ENCODE peak calls at places on chromosomes 3 and 15, in eight cellular contexts. One of them, this sample, is unnamed.

GRCh38 chr3:159787794-159788205 is 200.8 kb upstream of the IL12A start:
- DNase-seq in cardiac muscle cell: no peak
- DNase-seq in NCI-H774: no peak
- DNase-seq in psoas muscle: no peak
- DNase-seq in fibroblast of mammary gland: peak; percentile 51
- DNase-seq in NAMALWA: no peak
- DNase-seq in NCI-H1105 treated with DMSO at 0.1 percent for 48 hours: no peak
- DNase-seq in natural killer cell: no peak
- DNase-seq in this sample: no peak

GRCh38 chr3:71488391-71488809 is 95.1 kb downstream of the FOXP1 start:
- DNase-seq in NCI-H1105 treated with DMSO at 0.1 percent for 48 hours: peak; percentile 17
- DNase-seq in NAMALWA: no peak
- DNase-seq in natural killer cell: no peak
- DNase-seq in psoas muscle: no peak
- DNase-seq in fibroblast of mammary gland: no peak
- DNase-seq in cardiac muscle cell: no peak
- DNase-seq in NCI-H774: no peak
- DNase-seq in this sample: no peak

GRCh38 chr3:19348500-19348899 is 200.2 kb downstream of the KCNH8 start:
- DNase-seq in fibroblast of mammary gland: no peak
- DNase-seq in psoas muscle: no peak
- DNase-seq in NCI-H774: no peak
- DNase-seq in NAMALWA: no peak
- DNase-seq in cardiac muscle cell: no peak
- DNase-seq in natural killer cell: no peak
- DNase-seq in NCI-H1105 treated with DMSO at 0.1 percent for 48 hours: no peak
- DNase-seq in this sample: no peak

GRCh38 chr3:72756900-72757299 is 91.3 kb downstream of the SHQ1 start:
- DNase-seq in NCI-H1105 treated with DMSO at 0.1 percent for 48 hours: no peak
- DNase-seq in psoas muscle: no peak
- DNase-seq in NAMALWA: peak; percentile 80
- DNase-seq in NCI-H774: no peak
- DNase-seq in natural killer cell: no peak
- DNase-seq in cardiac muscle cell: no peak
- DNase-seq in fibroblast of mammary gland: no peak
- DNase-seq in this sample: no peak

GRCh38 chr15:76823903-76824302 is 81.2 kb downstream of the SCAPER start:
- DNase-seq in fibroblast of mammary gland: no peak
- DNase-seq in psoas muscle: no peak
- DNase-seq in natural killer cell: no peak
- DNase-seq in NCI-H1105 treated with DMSO at 0.1 percent for 48 hours: no peak
- DNase-seq in NAMALWA: no peak
- DNase-seq in NCI-H774: no peak
- DNase-seq in cardiac muscle cell: no peak
- DNase-seq in this sample: no peak

GRCh38 chr3:194249323-194250103 is 101.6 kb downstream of the CPN2 start:
- DNase-seq in cardiac muscle cell: no peak
- DNase-seq in psoas muscle: no peak
- DNase-seq in fibroblast of mammary gland: no peak
- DNase-seq in NCI-H1105 treated with DMSO at 0.1 percent for 48 hours: peak; percentile 70
- DNase-seq in NAMALWA: no peak
- DNase-seq in natural killer cell: no peak
- DNase-seq in NCI-H774: no peak
- DNase-seq in this sample: peak; percentile 58

GRCh38 chr3:52237659-52238172 is 1.2 kb downstream of the TWF2 start:
- DNase-seq in natural killer cell: no peak
- DNase-seq in NCI-H774: no peak
- DNase-seq in psoas muscle: peak; percentile 97
- DNase-seq in NCI-H1105 treated with DMSO at 0.1 percent for 48 hours: no peak
- DNase-seq in cardiac muscle cell: no peak
- DNase-seq in NAMALWA: no peak
- DNase-seq in fibroblast of mammary gland: peak; percentile 91
- DNase-seq in this sample: peak; percentile 91

GRCh38 chr3:140829796-140830195 is 111.8 kb upstream of the SLC25A36 start:
- DNase-seq in NAMALWA: no peak
- DNase-seq in natural killer cell: no peak
- DNase-seq in NCI-H1105 treated with DMSO at 0.1 percent for 48 hours: no peak
- DNase-seq in psoas muscle: no peak
- DNase-seq in cardiac muscle cell: no peak
- DNase-seq in NCI-H774: no peak
- DNase-seq in fibroblast of mammary gland: no peak
- DNase-seq in this sample: no peak

GRCh38 chr15:31275331-31276262 is 51.0 kb upstream of the KLF13 start:
- DNase-seq in fibroblast of mammary gland: no peak
- DNase-seq in cardiac muscle cell: no peak
- DNase-seq in natural killer cell: peak; percentile 6
- DNase-seq in psoas muscle: peak; percentile 46
- DNase-seq in NCI-H774: no peak
- DNase-seq in NAMALWA: no peak
- DNase-seq in NCI-H1105 treated with DMSO at 0.1 percent for 48 hours: no peak
- DNase-seq in this sample: no peak

GRCh38 chr3:114451561-114452018 is 157.8 kb downstream of the TIGIT start:
- DNase-seq in cardiac muscle cell: no peak
- DNase-seq in NAMALWA: peak; percentile 34
- DNase-seq in NCI-H774: no peak
- DNase-seq in fibroblast of mammary gland: peak; percentile 49
- DNase-seq in psoas muscle: no peak
- DNase-seq in NCI-H1105 treated with DMSO at 0.1 percent for 48 hours: peak; percentile 73
- DNase-seq in natural killer cell: no peak
- DNase-seq in this sample: peak; percentile 38

GRCh38 chr15:44328135-44328534 is 39.6 kb downstream of the GOLM2 start:
- DNase-seq in psoas muscle: no peak
- DNase-seq in natural killer cell: no peak
- DNase-seq in NCI-H774: no peak
- DNase-seq in cardiac muscle cell: no peak
- DNase-seq in fibroblast of mammary gland: no peak
- DNase-seq in NAMALWA: no peak
- DNase-seq in NCI-H1105 treated with DMSO at 0.1 percent for 48 hours: no peak
- DNase-seq in this sample: no peak

GRCh38 chr15:63110428-63111026 is 11.1 kb upstream of the LACTB start:
- DNase-seq in natural killer cell: no peak
- DNase-seq in cardiac muscle cell: no peak
- DNase-seq in NCI-H1105 treated with DMSO at 0.1 percent for 48 hours: no peak
- DNase-seq in psoas muscle: no peak
- DNase-seq in NAMALWA: no peak
- DNase-seq in NCI-H774: no peak
- DNase-seq in fibroblast of mammary gland: peak; percentile 56
- DNase-seq in this sample: no peak

GRCh38 chr15:83498801-83499200 is 51.7 kb downstream of the SH3GL3 start:
- DNase-seq in NCI-H774: no peak
- DNase-seq in natural killer cell: no peak
- DNase-seq in NAMALWA: no peak
- DNase-seq in psoas muscle: no peak
- DNase-seq in NCI-H1105 treated with DMSO at 0.1 percent for 48 hours: no peak
- DNase-seq in cardiac muscle cell: no peak
- DNase-seq in fibroblast of mammary gland: no peak
- DNase-seq in this sample: no peak

This sample was measured in left ventricle myocardium superior.